ENCODE peak calls at places on chromosome 9, in nine cellular contexts. H, B, V, N, W, A, L, P and S are unnamed samples.

GRCh38 chr9:22379272-22379671 is 67.4 kb upstream of the DMRTA1 start:
- DNase-seq in H (no peak), B (no peak), V (no peak), N (no peak), W (no peak), A (no peak), L (no peak), P (no peak), S (no peak)

GRCh38 chr9:119086590-119086989 is 282.6 kb downstream of the BRINP1 start:
- DNase-seq in H (no peak), B (no peak), V (no peak), N (no peak), W (no peak), A (no peak), L (no peak), P (no peak), S (no peak)

GRCh38 chr9:21324040-21324439 is 11.2 kb downstream of the KLHL9 start:
- DNase-seq in H (no peak), B (no peak), V (no peak), N (no peak), W (no peak), A (no peak), L (no peak), P (no peak), S (no peak)

GRCh38 chr9:79604149-79604548 is 32.4 kb downstream of the TLE4 start:
- DNase-seq in H (no peak), B (no peak), V (no peak), N (no peak), W (no peak), A (no peak), L (no peak), P (no peak), S (no peak)

GRCh38 chr9:98791147-98792095 is 4.9 kb downstream of the ANKS6 start:
- DNase-seq in H (peak; percentile 84), B (peak; percentile 83), V (peak; percentile 88), N (peak; percentile 98), W (peak; percentile 72), A (peak; percentile 8), L (peak; percentile 90), P (no peak), S (peak; percentile 93)

GRCh38 chr9:38343552-38343951 is 49.0 kb upstream of the ALDH1B1 start:
- DNase-seq in H (no peak), B (no peak), V (no peak), N (no peak), W (no peak), A (no peak), L (no peak), P (no peak), S (no peak)

GRCh38 chr9:115289757-115290208 is 171.8 kb upstream of the TNC start:
- DNase-seq in H (no peak), B (no peak), V (no peak), N (peak; percentile 62), W (no peak), A (no peak), L (no peak), P (no peak), S (no peak)

GRCh38 chr9:20994486-20994885 is 37.0 kb downstream of the HACD4 start:
- DNase-seq in H (no peak), B (peak; percentile 59), V (no peak), N (no peak), W (no peak), A (no peak), L (no peak), P (no peak), S (no peak)

GRCh38 chr9:133403766-133404439 is 13.9 kb downstream of the REXO4 start:
- DNase-seq in H (peak; percentile 72), B (peak; percentile 55), V (no peak), N (peak; percentile 20), W (no peak), A (peak; percentile 40), L (no peak), P (peak; percentile 71), S (no peak)

GRCh38 chr9:137666950-137667670 is 48.3 kb downstream of the EHMT1 start:
- DNase-seq in H (no peak), B (no peak), V (no peak), N (no peak), W (peak; percentile 84), A (no peak), L (no peak), P (no peak), S (no peak)

GRCh38 chr9:124511426-124511840 is 4.2 kb upstream of the NR5A1 start:
- DNase-seq in H (no peak), B (no peak), V (no peak), N (no peak), W (no peak), A (no peak), L (no peak), P (no peak), S (no peak)

GRCh38 chr9:88266416-88266815 is 121.8 kb upstream of the SPIN1 start:
- DNase-seq in H (no peak), B (no peak), V (no peak), N (no peak), W (peak; percentile 60), A (no peak), L (no peak), P (no peak), S (no peak)

GRCh38 chr9:108439967-108440366 is 415.8 kb downstream of the ACTL7B start:
- DNase-seq in H (no peak), B (no peak), V (peak; percentile 76), N (peak; percentile 75), W (no peak), A (no peak), L (no peak), P (no peak), S (peak; percentile 73)

GRCh38 chr9:129981180-129981907 is 61.6 kb downstream of the FNBP1 start:
- DNase-seq in H (peak; percentile 53), B (no peak), V (no peak), N (no peak), W (no peak), A (no peak), L (peak; percentile 72), P (no peak), S (no peak)

GRCh38 chr9:122020398-122020797 is 72.7 kb downstream of the TTLL11 start:
- DNase-seq in H (no peak), B (no peak), V (no peak), N (no peak), W (no peak), A (no peak), L (no peak), P (no peak), S (no peak)

GRCh38 chr9:137543237-137543963 is 6.8 kb downstream of the PNPLA7 start:
- DNase-seq in H (no peak), B (no peak), V (no peak), N (no peak), W (no peak), A (no peak), L (peak; percentile 25), P (no peak), S (no peak)

GRCh38 chr9:114291064-114291474 is 31.8 kb upstream of the ORM1 start:
- DNase-seq in H (peak; percentile 77), B (peak; percentile 73), V (no peak), N (peak; percentile 58), W (peak; percentile 61), A (peak; percentile 50), L (peak; percentile 74), P (no peak), S (no peak)

GRCh38 chr9:110016340-110016739 is 191.6 kb downstream of the C9orf152 start:
- DNase-seq in H (no peak), B (no peak), V (no peak), N (peak; percentile 61), W (no peak), A (no peak), L (no peak), P (no peak), S (no peak)

GRCh38 chr9:35649431-35650340 is 1.0 kb downstream of the SIT1 start:
- DNase-seq in H (no peak), B (no peak), V (no peak), N (no peak), W (no peak), A (peak; percentile 45), L (peak; percentile 77), P (peak; percentile 66), S (no peak)

GRCh38 chr9:109331353-109331752 is 10.5 kb upstream of the EPB41L4B start:
- DNase-seq in H (peak; percentile 91), B (no peak), V (no peak), N (peak; percentile 29), W (no peak), A (no peak), L (peak; percentile 65), P (no peak), S (no peak)